ENCODE peak calls at places on chromosome 1, in seven cellular contexts. C is EH, Z is ovary, D is tibial artery, F is T-helper 9 cell, P is NCI-H345, U is HuH-7.5. Y is an unnamed sample.

GRCh38 chr1:211118407-211119102 is 15.4 kb downstream of the KCNH1 start:
- DNase-seq in D (no peak), Z (no peak), P (no peak), U (no peak), F (no peak), C (peak), Y (no peak)

GRCh38 chr1:207910678-207911354 is at the start of gene CD34:
- DNase-seq in D (peak), U (no peak), C (no peak), F (no peak), P (peak), Z (peak), Y (peak)

GRCh38 chr1:60571811-60572210 is 498.2 kb upstream of the C1orf87 start:
- DNase-seq in U (no peak), P (no peak), C (peak), D (no peak), Z (no peak), F (no peak), Y (no peak)

GRCh38 chr1:159408862-159409400 is 23.1 kb upstream of the OR10J4 start:
- DNase-seq in C (no peak), P (no peak), D (no peak), F (no peak), U (no peak), Z (no peak), Y (no peak)

GRCh38 chr1:83854456-83854855 is 144.5 kb downstream of the TTLL7 start:
- DNase-seq in U (no peak), F (no peak), C (no peak), P (no peak), Z (no peak), D (no peak), Y (no peak)

GRCh38 chr1:44359234-44359937 is 4.3 kb upstream of the ERI3 start:
- DNase-seq in U (no peak), Z (no peak), D (no peak), C (peak), F (no peak), P (no peak), Y (no peak)

GRCh38 chr1:1442069-1442770 is 6.7 kb downstream of the VWA1 start:
- DNase-seq in Z (no peak), F (no peak), C (no peak), U (no peak), P (no peak), D (no peak), Y (peak)

GRCh38 chr1:211490038-211490678 is 1.8 kb downstream of the RD3 start:
- DNase-seq in C (no peak), F (no peak), U (no peak), D (no peak), Z (no peak), P (no peak), Y (peak)

GRCh38 chr1:205517763-205518162 is 13.3 kb downstream of the CDK18 start:
- DNase-seq in U (no peak), C (no peak), P (no peak), D (no peak), Z (no peak), F (no peak), Y (peak)

GRCh38 chr1:89781494-89782126 is 39.2 kb upstream of the LRRC8D start:
- DNase-seq in Z (no peak), C (no peak), P (no peak), D (no peak), F (peak), U (no peak), Y (no peak)

GRCh38 chr1:211279340-211279739 is 20.2 kb downstream of the RCOR3 start:
- DNase-seq in P (no peak), C (no peak), D (no peak), Z (no peak), F (no peak), U (no peak), Y (no peak)

GRCh38 chr1:204726478-204726877 is 40.9 kb upstream of the LRRN2 start:
- DNase-seq in C (peak), U (no peak), D (no peak), F (no peak), P (no peak), Z (no peak), Y (no peak)

GRCh38 chr1:110687244-110687643 is 12.5 kb upstream of the KCNA3 start:
- DNase-seq in C (peak), D (no peak), P (no peak), Z (no peak), U (no peak), F (no peak), Y (no peak)

GRCh38 chr1:2229921-2230700 is 2.0 kb downstream of the SKI start:
- DNase-seq in P (no peak), Z (peak), F (no peak), C (peak), D (peak), U (peak), Y (peak)

GRCh38 chr1:6273380-6273891 is 12.5 kb upstream of the GPR153 start:
- DNase-seq in U (no peak), P (no peak), D (no peak), C (peak), Z (no peak), F (no peak), Y (no peak)

GRCh38 chr1:80450711-80451110 is 1350.0 kb upstream of the ADGRL2 start:
- DNase-seq in F (no peak), U (no peak), Z (no peak), P (no peak), C (no peak), D (no peak), Y (no peak)

GRCh38 chr1:247218252-247218651 is 37.6 kb upstream of the VN1R5 start:
- DNase-seq in U (no peak), Z (no peak), D (no peak), P (no peak), C (no peak), F (no peak), Y (no peak)

GRCh38 chr1:207654320-207654719 is 9.4 kb downstream of the CR1L start:
- DNase-seq in D (no peak), P (no peak), U (no peak), F (no peak), Z (no peak), C (peak), Y (no peak)

GRCh38 chr1:231423648-231424047 is 1.6 kb upstream of the EGLN1 start:
- DNase-seq in U (peak), C (no peak), P (peak), D (no peak), F (no peak), Z (no peak), Y (no peak)

GRCh38 chr1:180912801-180913616 is at the start of gene KIAA1614:
- DNase-seq in C (peak), P (no peak), Z (peak), F (no peak), U (no peak), D (peak), Y (peak)

GRCh38 chr1:92653605-92654381 is 131.1 kb downstream of the EVI5 start:
- DNase-seq in C (no peak), F (no peak), P (no peak), U (no peak), D (no peak), Z (no peak), Y (no peak)

GRCh38 chr1:230401763-230402294 is 24.3 kb downstream of the PGBD5 start:
- DNase-seq in Z (no peak), P (no peak), D (no peak), C (peak), U (no peak), F (no peak), Y (peak)

GRCh38 chr1:70819785-70820184 is 227.8 kb downstream of the PTGER3 start:
- DNase-seq in Z (no peak), P (no peak), F (no peak), C (no peak), D (no peak), U (no peak), Y (no peak)

GRCh38 chr1:163709636-163710035 is 387.9 kb downstream of the NUF2 start:
- DNase-seq in D (no peak), Z (no peak), P (no peak), F (no peak), U (no peak), C (peak), Y (no peak)

GRCh38 chr1:226019550-226019949 is 20.4 kb upstream of the SDE2 start:
- DNase-seq in D (no peak), C (no peak), F (no peak), Z (no peak), P (no peak), U (no peak), Y (no peak)

Y was measured in right cardiac atrium.